ENCODE peak calls at places on chromosome 13, in four cellular contexts. One of them, this sample, is unnamed.

GRCh38 chr13:36030670-36031331 is 100.4 kb downstream of the DCLK1 start:
- DNase-seq in stimulated activated CD4-positive, alpha-beta T cell treated with anti-CD3 and anti-CD28 coated beads, Interleukin-1b, Interleukin-23, amount 100 ng/mL, for 24 hours: no peak
- DNase-seq in NCI-H1694: no peak
- DNase-seq in HepG2: no peak
- DNase-seq in this sample: no peak

GRCh38 chr13:19184176-19184575 is 2.6 kb upstream of the TUBA3C start:
- DNase-seq in stimulated activated CD4-positive, alpha-beta T cell treated with anti-CD3 and anti-CD28 coated beads, Interleukin-1b, Interleukin-23, amount 100 ng/mL, for 24 hours: no peak
- DNase-seq in NCI-H1694: no peak
- DNase-seq in HepG2: no peak
- DNase-seq in this sample: no peak

GRCh38 chr13:31674056-31674455 is 65.3 kb upstream of the RXFP2 start:
- DNase-seq in stimulated activated CD4-positive, alpha-beta T cell treated with anti-CD3 and anti-CD28 coated beads, Interleukin-1b, Interleukin-23, amount 100 ng/mL, for 24 hours: no peak
- DNase-seq in NCI-H1694: no peak
- DNase-seq in HepG2: no peak
- DNase-seq in this sample: no peak

GRCh38 chr13:74681891-74682290 is 547.7 kb upstream of the KLF12 start:
- DNase-seq in stimulated activated CD4-positive, alpha-beta T cell treated with anti-CD3 and anti-CD28 coated beads, Interleukin-1b, Interleukin-23, amount 100 ng/mL, for 24 hours: no peak
- DNase-seq in NCI-H1694: no peak
- DNase-seq in HepG2: no peak
- DNase-seq in this sample: no peak

GRCh38 chr13:40502236-40502635 is 164.2 kb downstream of the FOXO1 start:
- DNase-seq in stimulated activated CD4-positive, alpha-beta T cell treated with anti-CD3 and anti-CD28 coated beads, Interleukin-1b, Interleukin-23, amount 100 ng/mL, for 24 hours: no peak
- DNase-seq in NCI-H1694: no peak
- DNase-seq in HepG2: no peak
- DNase-seq in this sample: no peak

GRCh38 chr13:91154954-91155353 is 192.5 kb upstream of the MIR17HG start:
- DNase-seq in stimulated activated CD4-positive, alpha-beta T cell treated with anti-CD3 and anti-CD28 coated beads, Interleukin-1b, Interleukin-23, amount 100 ng/mL, for 24 hours: no peak
- DNase-seq in NCI-H1694: no peak
- DNase-seq in HepG2: no peak
- DNase-seq in this sample: no peak

GRCh38 chr13:28161370-28161769 is 23.0 kb downstream of the PAN3 start:
- DNase-seq in stimulated activated CD4-positive, alpha-beta T cell treated with anti-CD3 and anti-CD28 coated beads, Interleukin-1b, Interleukin-23, amount 100 ng/mL, for 24 hours: no peak
- DNase-seq in NCI-H1694: no peak
- DNase-seq in HepG2: peak
- DNase-seq in this sample: peak

GRCh38 chr13:66574606-66575005 is 655.5 kb downstream of the PCDH9 start:
- DNase-seq in stimulated activated CD4-positive, alpha-beta T cell treated with anti-CD3 and anti-CD28 coated beads, Interleukin-1b, Interleukin-23, amount 100 ng/mL, for 24 hours: no peak
- DNase-seq in NCI-H1694: no peak
- DNase-seq in HepG2: no peak
- DNase-seq in this sample: no peak

GRCh38 chr13:69565334-69565733 is 542.3 kb upstream of the ATXN8OS start:
- DNase-seq in stimulated activated CD4-positive, alpha-beta T cell treated with anti-CD3 and anti-CD28 coated beads, Interleukin-1b, Interleukin-23, amount 100 ng/mL, for 24 hours: no peak
- DNase-seq in NCI-H1694: no peak
- DNase-seq in HepG2: peak
- DNase-seq in this sample: peak

GRCh38 chr13:31725841-31726240 is 13.5 kb upstream of the RXFP2 start:
- DNase-seq in stimulated activated CD4-positive, alpha-beta T cell treated with anti-CD3 and anti-CD28 coated beads, Interleukin-1b, Interleukin-23, amount 100 ng/mL, for 24 hours: no peak
- DNase-seq in NCI-H1694: no peak
- DNase-seq in HepG2: no peak
- DNase-seq in this sample: no peak

GRCh38 chr13:52459668-52460067 is 4.4 kb downstream of the CKAP2 start:
- DNase-seq in stimulated activated CD4-positive, alpha-beta T cell treated with anti-CD3 and anti-CD28 coated beads, Interleukin-1b, Interleukin-23, amount 100 ng/mL, for 24 hours: no peak
- DNase-seq in NCI-H1694: no peak
- DNase-seq in HepG2: no peak
- DNase-seq in this sample: no peak